ENCODE peak calls at places on chromosomes 4 and X, in nine cellular contexts. F, Y, B, Q, X, O, N, D and I are unnamed samples.

GRCh38 chr4:160831165-160831922 is 1332.5 kb downstream of the FSTL5 start:
- DNase-seq in F (no peak), Y (no peak), B (no peak), Q (no peak), X (no peak), O (no peak), N (no peak), D (no peak), I (no peak)

GRCh38 chr4:147336252-147336651 is 144.6 kb upstream of the EDNRA start:
- DNase-seq in F (peak), Y (no peak), B (no peak), Q (no peak), X (no peak), O (no peak), N (no peak), D (no peak), I (no peak)

GRCh38 chr4:150976478-150977118 is 38.5 kb downstream of the LRBA start:
- DNase-seq in F (no peak), Y (no peak), B (no peak), Q (no peak), X (no peak), O (no peak), N (no peak), D (no peak), I (no peak)

GRCh38 chrX:12210196-12210815 is 72.0 kb downstream of the FRMPD4 start:
- DNase-seq in F (peak), Y (no peak), B (no peak), Q (no peak), X (no peak), O (peak), N (peak), D (peak), I (no peak)

GRCh38 chr4:109434007-109434792 is 585 bp downstream of the SEC24B start:
- DNase-seq in F (peak), Y (peak), B (no peak), Q (peak), X (peak), O (peak), N (no peak), D (peak), I (no peak)

GRCh38 chr4:38902221-38902620 is 34.6 kb downstream of the FAM114A1 start:
- DNase-seq in F (no peak), Y (no peak), B (no peak), Q (no peak), X (no peak), O (no peak), N (no peak), D (no peak), I (no peak)

GRCh38 chrX:150035531-150035930 is 97.2 kb upstream of the EOLA2 start:
- DNase-seq in F (no peak), Y (no peak), B (no peak), Q (no peak), X (no peak), O (no peak), N (no peak), D (no peak), I (no peak)

GRCh38 chr4:8115203-8115520 is 43.5 kb downstream of the ABLIM2 start:
- DNase-seq in F (no peak), Y (no peak), B (no peak), Q (no peak), X (no peak), O (no peak), N (no peak), D (no peak), I (peak)

GRCh38 chr4:4871267-4872147 is 12.0 kb downstream of the MSX1 start:
- DNase-seq in F (no peak), Y (no peak), B (no peak), Q (no peak), X (no peak), O (no peak), N (no peak), D (no peak), I (no peak)

GRCh38 chrX:70970482-70970999 is 39.6 kb upstream of the SLC7A3 start:
- DNase-seq in F (peak), Y (no peak), B (no peak), Q (no peak), X (no peak), O (peak), N (no peak), D (peak), I (no peak)

GRCh38 chr4:9800878-9801277 is 19.4 kb downstream of the DRD5 start:
- DNase-seq in F (no peak), Y (no peak), B (no peak), Q (no peak), X (no peak), O (no peak), N (no peak), D (no peak), I (no peak)

GRCh38 chrX:144840616-144841015 is 406.7 kb upstream of the SPANXN1 start:
- DNase-seq in F (no peak), Y (no peak), B (no peak), Q (no peak), X (no peak), O (no peak), N (no peak), D (no peak), I (no peak)

GRCh38 chrX:38941675-38942074 is 140.4 kb downstream of the MID1IP1 start:
- DNase-seq in F (no peak), Y (no peak), B (no peak), Q (no peak), X (no peak), O (peak), N (no peak), D (no peak), I (no peak)

GRCh38 chrX:30779453-30780030 is 109.5 kb downstream of the TAB3 start:
- DNase-seq in F (no peak), Y (no peak), B (no peak), Q (no peak), X (no peak), O (no peak), N (no peak), D (no peak), I (no peak)

GRCh38 chr4:101367201-101367600 is 19.9 kb upstream of the PPP3CA start:
- DNase-seq in F (peak), Y (no peak), B (no peak), Q (no peak), X (no peak), O (peak), N (peak), D (peak), I (no peak)

GRCh38 chrX:123338240-123338639 is 154.2 kb downstream of the GRIA3 start:
- DNase-seq in F (no peak), Y (no peak), B (no peak), Q (no peak), X (no peak), O (no peak), N (no peak), D (no peak), I (no peak)

GRCh38 chrX:131081772-131082755 is 23.9 kb downstream of the ARHGAP36 start:
- DNase-seq in F (no peak), Y (no peak), B (no peak), Q (no peak), X (no peak), O (no peak), N (no peak), D (no peak), I (no peak)

GRCh38 chr4:118352843-118353373 is at the start of gene PRSS12:
- DNase-seq in F (peak), Y (peak), B (no peak), Q (peak), X (peak), O (peak), N (peak), D (peak), I (peak)

GRCh38 chr4:163523791-163524365 is 29.4 kb downstream of the TMA16 start:
- DNase-seq in F (peak), Y (no peak), B (no peak), Q (no peak), X (no peak), O (no peak), N (no peak), D (no peak), I (no peak)

GRCh38 chrX:112083624-112084326 is 1.2 kb upstream of the TRPC5 start:
- DNase-seq in F (no peak), Y (no peak), B (no peak), Q (no peak), X (no peak), O (no peak), N (no peak), D (no peak), I (no peak)

GRCh38 chr4:9894604-9895361 is 113.3 kb downstream of the DRD5 start:
- DNase-seq in F (no peak), Y (no peak), B (no peak), Q (no peak), X (no peak), O (no peak), N (no peak), D (no peak), I (no peak)

GRCh38 chr4:64935469-64936001 is 526.3 kb upstream of the TECRL start:
- DNase-seq in F (no peak), Y (no peak), B (no peak), Q (no peak), X (no peak), O (no peak), N (no peak), D (no peak), I (no peak)

GRCh38 chr4:140833280-140833679 is 77.1 kb upstream of the TBC1D9 start:
- DNase-seq in F (no peak), Y (no peak), B (no peak), Q (no peak), X (no peak), O (no peak), N (no peak), D (no peak), I (no peak)

GRCh38 chr4:47731182-47731581 is 106.7 kb downstream of the CORIN start:
- DNase-seq in F (no peak), Y (no peak), B (no peak), Q (no peak), X (no peak), O (no peak), N (no peak), D (no peak), I (no peak)

GRCh38 chrX:11629593-11630211 is 36.0 kb downstream of the ARHGAP6 start:
- DNase-seq in F (peak), Y (no peak), B (no peak), Q (peak), X (no peak), O (peak), N (peak), D (peak), I (no peak)

GRCh38 chr4:107210450-107211239 is 174.5 kb upstream of the DKK2 start:
- DNase-seq in F (peak), Y (no peak), B (no peak), Q (no peak), X (no peak), O (peak), N (no peak), D (peak), I (no peak)

GRCh38 chrX:68829594-68830485 is 1.0 kb downstream of the EFNB1 start:
- DNase-seq in F (peak), Y (no peak), B (no peak), Q (no peak), X (no peak), O (no peak), N (no peak), D (peak), I (no peak)

GRCh38 chrX:21153033-21153432 is 221.2 kb upstream of the CNKSR2 start:
- DNase-seq in F (no peak), Y (no peak), B (no peak), Q (no peak), X (no peak), O (no peak), N (no peak), D (no peak), I (no peak)

GRCh38 chrX:132226169-132226568 is 6.9 kb upstream of the RAP2C start:
- DNase-seq in F (peak), Y (no peak), B (no peak), Q (no peak), X (no peak), O (no peak), N (no peak), D (no peak), I (no peak)

GRCh38 chrX:40933132-40934078 is 151.8 kb upstream of the USP9X start:
- DNase-seq in F (peak), Y (no peak), B (no peak), Q (no peak), X (no peak), O (peak), N (peak), D (peak), I (no peak)

GRCh38 chr4:168604496-168605373 is 107.9 kb downstream of the PALLD start:
- DNase-seq in F (peak), Y (no peak), B (no peak), Q (no peak), X (no peak), O (peak), N (peak), D (peak), I (no peak)

GRCh38 chrX:69065451-69065850 is 99.8 kb downstream of the PJA1 start:
- DNase-seq in F (peak), Y (no peak), B (no peak), Q (no peak), X (no peak), O (no peak), N (no peak), D (no peak), I (no peak)

GRCh38 chr4:105276361-105276760 is 129.7 kb downstream of the TET2 start:
- DNase-seq in F (no peak), Y (no peak), B (no peak), Q (no peak), X (no peak), O (no peak), N (no peak), D (no peak), I (no peak)

GRCh38 chrX:41921492-41922124 is 1.7 kb downstream of the CASK start:
- DNase-seq in F (peak), Y (no peak), B (no peak), Q (no peak), X (no peak), O (peak), N (no peak), D (peak), I (no peak)

GRCh38 chr4:126752702-126753101 is 880.1 kb upstream of the INTU start:
- DNase-seq in F (no peak), Y (no peak), B (no peak), Q (no peak), X (no peak), O (no peak), N (no peak), D (no peak), I (no peak)

GRCh38 chrX:97308161-97308560 is 424.5 kb downstream of the RPA4 start:
- DNase-seq in F (peak), Y (no peak), B (no peak), Q (no peak), X (no peak), O (no peak), N (no peak), D (no peak), I (no peak)

GRCh38 chrX:97311066-97311778 is 427.5 kb downstream of the RPA4 start:
- DNase-seq in F (no peak), Y (no peak), B (no peak), Q (no peak), X (no peak), O (no peak), N (no peak), D (no peak), I (no peak)

GRCh38 chrX:97306771-97307470 is 423.2 kb downstream of the RPA4 start:
- DNase-seq in F (no peak), Y (no peak), B (no peak), Q (no peak), X (no peak), O (no peak), N (no peak), D (no peak), I (no peak)

GRCh38 chrX:97310373-97310772 is 426.7 kb downstream of the RPA4 start:
- DNase-seq in F (peak), Y (no peak), B (no peak), Q (no peak), X (no peak), O (peak), N (no peak), D (no peak), I (no peak)

DNA sequence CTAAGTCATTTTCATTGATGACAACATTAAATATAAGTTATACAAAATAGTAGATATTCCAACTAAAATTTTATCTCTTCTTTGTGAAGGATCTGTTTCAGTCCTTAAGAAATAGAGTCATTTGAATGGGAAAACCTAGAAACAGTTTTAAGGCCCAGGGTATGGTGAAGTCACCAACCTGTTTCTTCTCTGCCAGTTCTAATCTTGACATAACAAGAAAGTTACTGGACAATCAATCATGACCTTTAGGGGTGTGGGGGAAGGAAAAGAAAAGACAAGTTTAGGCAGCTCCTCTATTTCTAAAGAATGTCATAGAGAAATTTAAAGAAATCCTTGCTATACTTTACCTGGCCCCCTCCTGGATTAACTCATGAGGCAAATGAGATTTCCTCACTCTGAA is 426.0 kb downstream of the RPA4 start:
- DNase-seq in F (no peak), Y (no peak), B (no peak), Q (no peak), X (no peak), O (no peak), N (no peak), D (no peak), I (no peak)
- TF ChIP-seq CTCF in F (no peak), Y (no peak), B (no peak), Q (no peak), X (no peak), O (no peak), N (no peak), D (no peak), I (no peak)

DNA sequence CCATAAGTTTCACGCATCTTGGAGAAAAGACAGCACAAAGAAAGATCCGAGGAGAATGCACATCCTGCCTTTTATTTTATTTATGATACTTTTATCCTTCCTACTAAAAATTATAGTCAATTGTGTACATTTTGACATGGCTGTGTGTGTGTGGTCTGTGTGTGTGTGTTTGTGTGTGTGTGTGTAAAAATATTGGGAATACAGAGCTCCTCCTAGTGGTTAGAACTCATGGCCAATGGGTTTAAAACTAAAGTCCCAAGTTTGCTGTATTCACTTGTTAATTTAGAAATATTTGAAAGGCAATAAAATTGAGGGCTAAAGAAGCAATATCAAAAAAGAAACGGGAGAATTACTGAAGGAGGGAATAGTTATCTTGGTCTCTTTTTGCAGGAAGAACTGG is 47.5 kb downstream of the NKX6-1 start:
- DNase-seq in F (peak), Y (no peak), B (no peak), Q (no peak), X (no peak), O (peak), N (peak), D (peak), I (no peak)
- TF ChIP-seq CTCF in F (peak), Y (peak), B (peak), Q (no peak), X (peak), O (peak), N (peak), D (peak), I (peak)

GRCh38 chrX:109914114-109914849 is 88.6 kb upstream of the TMEM164 start:
- DNase-seq in F (no peak), Y (no peak), B (no peak), Q (no peak), X (no peak), O (no peak), N (no peak), D (no peak), I (no peak)

DNA sequence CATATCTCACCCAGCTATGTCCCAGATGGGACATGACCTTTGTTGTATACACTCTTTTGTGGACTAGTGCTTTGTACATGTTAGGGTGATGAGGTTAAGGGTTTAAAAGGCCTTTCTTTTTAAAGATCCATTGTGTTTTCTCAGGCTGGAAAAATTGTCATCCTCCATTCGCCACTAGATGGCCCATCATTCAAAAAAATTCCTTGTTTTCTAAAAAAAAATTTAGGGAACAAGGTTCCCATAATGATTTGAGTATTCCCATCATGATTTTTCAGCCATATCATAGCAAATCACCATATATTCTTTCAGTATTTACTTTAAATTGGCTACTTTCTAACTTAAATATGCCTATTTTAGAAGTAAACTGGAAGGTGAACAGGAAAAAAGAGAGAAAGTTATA is 91.9 kb upstream of the TMEM164 start:
- DNase-seq in F (peak), Y (no peak), B (peak), Q (no peak), X (no peak), O (peak), N (no peak), D (peak), I (no peak)
- TF ChIP-seq CTCF in F (peak), Y (peak), B (peak), Q (no peak), X (peak), O (peak), N (peak), D (peak), I (peak)

GRCh38 chrX:120769576-120770341 is 105.9 kb downstream of the CT47B1 start:
- DNase-seq in F (peak), Y (no peak), B (peak), Q (no peak), X (no peak), O (peak), N (peak), D (peak), I (no peak)
- TF ChIP-seq CTCF in F (peak), Y (peak), B (peak), Q (no peak), X (peak), O (peak), N (peak), D (peak), I (peak)

DNA sequence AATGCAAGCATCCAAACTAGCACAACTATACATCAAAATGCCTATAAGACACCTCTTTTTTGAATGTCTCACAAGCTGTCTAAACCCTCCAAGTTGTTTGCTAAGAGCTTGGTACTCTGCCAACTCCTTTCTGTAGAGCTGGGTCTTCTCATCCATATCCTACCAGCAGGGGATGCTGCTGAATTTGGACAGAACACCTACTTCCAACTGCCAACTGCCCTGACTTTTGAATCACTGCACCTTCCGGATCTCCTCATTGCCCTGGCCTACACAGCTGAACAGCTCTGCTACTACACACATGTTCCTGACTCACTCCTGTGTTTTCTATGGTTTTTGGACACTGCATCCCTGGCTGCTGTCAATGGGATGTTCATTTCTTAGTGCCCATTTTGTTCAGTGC is 18.7 kb downstream of the FAM184B start:
- DNase-seq in F (peak), Y (no peak), B (no peak), Q (no peak), X (no peak), O (peak), N (no peak), D (peak), I (no peak)
- TF ChIP-seq CTCF in F (peak), Y (peak), B (peak), Q (no peak), X (no peak), O (peak), N (peak), D (peak), I (no peak)

GRCh38 chrX:17738002-17738713 is 865 bp downstream of the SCML1 start:
- DNase-seq in F (peak), Y (peak), B (no peak), Q (peak), X (peak), O (no peak), N (peak), D (peak), I (no peak)
- TF ChIP-seq CTCF in F (no peak), Y (no peak), B (no peak), Q (no peak), X (no peak), O (no peak), N (no peak), D (no peak), I (no peak)